ENCODE peak calls at places on chromosomes 13 and 19, in four cellular contexts. K, L, S and M are unnamed samples.
A peak's percentile ranks its signal among the peaks of the same experiment; 100 is the strongest.

GRCh38 chr19:42234364-42234763 is 8.0 kb downstream of the GSK3A start:
- DNase-seq in S (no peak), L (no peak), K (no peak), M (no peak)

GRCh38 chr13:23966691-23967615 is 69.7 kb upstream of the C1QTNF9B start:
- DNase-seq in L (no peak), S (no peak), K (peak; percentile 60), M (no peak)

GRCh38 chr13:97191143-97191542 is 31.0 kb upstream of the MBNL2 start:
- DNase-seq in L (no peak), K (no peak), S (no peak), M (no peak)

GRCh38 chr13:87919956-87920355 is 248.8 kb downstream of the SLITRK5 start:
- DNase-seq in L (no peak), S (no peak), K (no peak), M (no peak)

GRCh38 chr13:99307648-99308339 is 595 bp upstream of the GPR183 start:
- DNase-seq in K (no peak), S (peak; percentile 41), L (peak; percentile 82), M (no peak)

GRCh38 chr19:49428547-49429451 is 3.6 kb downstream of the GFY start:
- DNase-seq in L (no peak), S (no peak), K (no peak), M (no peak)

GRCh38 chr19:12244370-12244769 is 50.3 kb downstream of the ZNF44 start:
- DNase-seq in K (no peak), L (no peak), S (no peak), M (no peak)

GRCh38 chr19:1522838-1523237 is 1.0 kb upstream of the PLK5 start:
- DNase-seq in S (no peak), K (no peak), L (no peak), M (no peak)

GRCh38 chr19:16400911-16401675 is 70.7 kb downstream of the EPS15L1 start:
- DNase-seq in S (no peak), K (no peak), L (no peak), M (no peak)

GRCh38 chr19:30231408-30232318 is 140.5 kb upstream of the ZNF536 start:
- DNase-seq in L (no peak), K (no peak), S (no peak), M (no peak)

GRCh38 chr19:4776436-4777205 is 14.9 kb upstream of the FEM1A start:
- DNase-seq in K (no peak), L (no peak), S (no peak), M (no peak)

GRCh38 chr13:93411281-93411680 is 184.7 kb downstream of the GPC6 start:
- DNase-seq in K (no peak), S (no peak), L (peak; percentile 46), M (no peak)

GRCh38 chr13:93409001-93409400 is 182.4 kb downstream of the GPC6 start:
- DNase-seq in L (no peak), K (no peak), S (no peak), M (no peak)

GRCh38 chr13:93413972-93414717 is 187.5 kb downstream of the GPC6 start:
- DNase-seq in S (no peak), L (no peak), K (no peak), M (no peak)

GRCh38 chr13:93409816-93410215 is 183.2 kb downstream of the GPC6 start:
- DNase-seq in L (no peak), K (no peak), S (no peak), M (no peak)
- H3K27ac ChIP-seq in L (no peak overlapping the region), K (no peak overlapping the region), S (no peak overlapping the region), M (no peak overlapping the region)

GRCh38 chr19:19387108-19387507 is 18.4 kb upstream of the GATAD2A start:
- DNase-seq in K (no peak), L (no peak), S (no peak), M (no peak)
- H3K4me1 ChIP-seq in K (peaks cover 66% of the 10 kb centered on the region), L (peaks cover 20% of the 10 kb centered on the region), S (peaks cover 12% of the 10 kb centered on the region), M (peaks cover 12% of the 10 kb centered on the region)

GRCh38 chr13:112892759-112893569 is 76.0 kb upstream of the MCF2L start:
- DNase-seq in S (peak; percentile 52), K (no peak), L (no peak), M (no peak)
- H3K27ac ChIP-seq in S (peak overlapping the region; percentile 61), K (no peak overlapping the region), L (peak overlapping the region; percentile 55), M (peak overlapping the region; percentile 49)

GRCh38 chr13:85406269-85406975 is 392.8 kb downstream of the SLITRK6 start:
- DNase-seq in S (no peak), K (no peak), L (no peak), M (no peak)
- H3K4me1 ChIP-seq in S (no peaks in the 10 kb centered on the region), K (no peaks in the 10 kb centered on the region), L (no peaks in the 10 kb centered on the region), M (no peaks in the 10 kb centered on the region)

GRCh38 chr13:51412431-51412830 is 40.4 kb downstream of the INTS6 start:
- DNase-seq in S (no peak), K (no peak), L (no peak), M (no peak)

GRCh38 chr13:51419015-51419636 is 33.7 kb downstream of the INTS6 start:
- DNase-seq in K (no peak), S (no peak), L (no peak), M (no peak)

GRCh38 chr13:51420681-51421476 is 32.0 kb downstream of the INTS6 start:
- DNase-seq in S (no peak), K (peak; percentile 6), L (no peak), M (no peak)

GRCh38 chr13:51417716-51418115 is 35.1 kb downstream of the INTS6 start:
- DNase-seq in S (no peak), L (no peak), K (no peak), M (no peak)

GRCh38 chr13:51416107-51416506 is 36.7 kb downstream of the INTS6 start:
- DNase-seq in K (no peak), S (no peak), L (no peak), M (no peak)
- H3K27ac ChIP-seq in K (no peak overlapping the region), S (no peak overlapping the region), L (no peak overlapping the region), M (no peak overlapping the region)

DNA sequence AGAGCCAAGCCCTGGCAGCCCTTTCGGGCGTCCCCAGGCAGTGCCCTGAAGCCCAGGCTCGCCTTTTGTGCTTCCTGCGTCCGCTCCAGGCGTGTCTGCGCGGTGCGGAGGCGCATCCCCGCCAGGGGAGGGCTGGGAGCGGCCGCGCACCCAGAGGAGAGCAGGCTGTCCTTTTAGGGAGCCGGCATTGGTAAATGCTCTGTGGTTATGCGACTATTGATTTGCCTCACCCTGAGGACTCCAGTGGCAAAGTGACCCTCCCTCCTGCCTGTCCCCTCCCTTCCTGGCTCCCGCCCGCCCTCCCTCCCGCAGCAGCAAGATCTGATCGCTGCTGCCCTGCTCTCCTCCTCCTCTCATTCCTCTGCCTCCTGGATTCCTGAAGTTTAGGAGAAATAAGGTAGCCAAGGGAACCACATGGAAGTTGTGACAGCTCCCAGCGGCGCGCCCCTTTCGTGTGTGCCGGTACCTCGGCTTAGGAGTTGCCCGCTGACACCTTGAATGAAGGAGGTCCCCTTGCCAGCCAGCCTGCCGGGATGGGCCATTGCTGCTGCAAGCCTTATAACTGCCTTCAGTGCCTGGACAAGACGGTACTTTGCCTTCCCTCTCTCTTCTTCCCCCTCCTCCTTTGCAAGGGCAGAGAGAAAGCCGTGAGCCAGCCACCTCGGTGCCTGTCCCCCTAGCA is 167.0 kb downstream of the SLC7A1 start:
- DNase-seq in S (no peak), K (no peak), L (peak; percentile 87), M (no peak)
- H3K4me1 ChIP-seq in S (no peaks in the 10 kb centered on the region), K (no peaks in the 10 kb centered on the region), L (peaks cover 41% of the 10 kb centered on the region), M (peaks cover 9% of the 10 kb centered on the region)